ENCODE peak calls at places on chromosome 1, in five cellular contexts. M is adrenal gland, N is neural progenitor cell, B is psoas muscle, Y is IMR-90. P is an unnamed sample.

GRCh38 chr1:243432136-243432535 is 176.3 kb downstream of the SDCCAG8 start:
- DNase-seq in M (no peak), N (no peak), B (no peak), Y (no peak), P (no peak)

GRCh38 chr1:76425843-76426145 is 351.2 kb downstream of the ST6GALNAC3 start:
- DNase-seq in M (no peak), N (no peak), B (no peak), Y (peak), P (peak)

GRCh38 chr1:8203056-8203455 is 114.9 kb upstream of the SLC45A1 start:
- DNase-seq in M (no peak), N (no peak), B (peak), Y (peak), P (no peak)

GRCh38 chr1:40622936-40623629 is 42.4 kb downstream of the RIMS3 start:
- DNase-seq in M (no peak), N (no peak), B (no peak), Y (no peak), P (peak)

GRCh38 chr1:85911742-85912141 is 203.5 kb upstream of the ZNHIT6 start:
- DNase-seq in M (no peak), N (peak), B (no peak), Y (peak), P (peak)

GRCh38 chr1:217881607-217882332 is 250.6 kb downstream of the SPATA17 start:
- DNase-seq in M (no peak), N (peak), B (no peak), Y (no peak), P (peak)

GRCh38 chr1:2941907-2942306 is 79.4 kb upstream of the ACTRT2 start:
- DNase-seq in M (no peak), N (no peak), B (peak), Y (no peak), P (no peak)

GRCh38 chr1:1157914-1158710 is 15.6 kb upstream of the TTLL10 start:
- DNase-seq in M (peak), N (peak), B (peak), Y (no peak), P (no peak)

GRCh38 chr1:17436380-17437174 is 2.9 kb downstream of the RCC2 start:
- DNase-seq in M (no peak), N (peak), B (no peak), Y (no peak), P (no peak)
- H3K4me3 ChIP-seq in M (peak), N (peak), B (peak), Y (peak), P (peak)

GRCh38 chr1:180920193-180920592 is 7.5 kb downstream of the KIAA1614 start:
- DNase-seq in M (no peak), N (no peak), B (no peak), Y (no peak), P (no peak)

GRCh38 chr1:180921891-180922636 is 9.4 kb downstream of the KIAA1614 start:
- DNase-seq in M (no peak), N (no peak), B (no peak), Y (no peak), P (no peak)

GRCh38 chr1:180919183-180919700 is 6.5 kb downstream of the KIAA1614 start:
- DNase-seq in M (no peak), N (no peak), B (no peak), Y (no peak), P (no peak)

GRCh38 chr1:180921386-180921785 is 8.7 kb downstream of the KIAA1614 start:
- DNase-seq in M (no peak), N (no peak), B (no peak), Y (no peak), P (no peak)

DNA sequence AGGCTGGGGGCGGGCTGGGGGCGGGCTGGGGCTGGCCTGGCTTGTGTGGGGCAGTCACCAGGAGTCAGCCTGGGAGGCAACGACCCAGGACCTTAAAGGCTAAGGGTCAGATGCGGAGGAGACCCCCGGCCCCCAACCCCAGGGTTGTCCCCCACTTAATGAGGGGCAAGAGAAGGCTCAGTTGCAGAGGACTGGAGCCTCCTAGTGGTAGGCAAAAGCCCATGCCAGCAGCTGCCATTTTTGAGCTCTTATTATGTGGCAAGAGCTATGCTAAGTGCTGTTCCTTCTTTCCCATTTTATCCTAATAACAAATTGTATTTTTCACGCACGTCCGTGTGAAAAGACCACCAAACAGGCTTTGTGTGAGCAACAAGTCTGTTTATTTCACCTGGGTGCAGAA is 8.0 kb downstream of the KIAA1614 start:
- DNase-seq in M (no peak), N (no peak), B (no peak), Y (no peak), P (no peak)
- TF ChIP-seq CTCF in M (no peak), N (peak), B (no peak), Y (peak), P (no peak)

DNA sequence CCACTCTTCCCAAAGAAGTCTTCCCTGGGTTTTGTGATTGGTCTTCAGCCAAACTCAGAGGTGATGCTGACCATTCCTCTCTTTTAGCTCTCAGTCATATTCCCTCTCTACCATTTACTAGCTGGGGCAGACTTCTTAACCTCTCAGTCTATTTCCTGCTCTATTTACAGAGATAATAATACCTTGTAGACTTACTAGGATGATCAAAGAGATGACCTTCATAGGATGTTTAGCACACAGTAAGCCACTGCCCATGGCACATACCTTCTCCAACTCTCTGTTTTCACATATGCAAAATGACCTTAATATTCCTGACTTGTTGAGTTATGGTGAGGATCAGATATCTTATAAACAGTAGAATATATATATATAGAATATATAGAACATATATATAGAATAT is 106.2 kb upstream of the L1TD1 start:
- DNase-seq in M (no peak), N (no peak), B (no peak), Y (no peak), P (no peak)
- H3K4me3 ChIP-seq in M (no peak), N (no peak), B (no peak), Y (no peak), P (no peak)

DNA sequence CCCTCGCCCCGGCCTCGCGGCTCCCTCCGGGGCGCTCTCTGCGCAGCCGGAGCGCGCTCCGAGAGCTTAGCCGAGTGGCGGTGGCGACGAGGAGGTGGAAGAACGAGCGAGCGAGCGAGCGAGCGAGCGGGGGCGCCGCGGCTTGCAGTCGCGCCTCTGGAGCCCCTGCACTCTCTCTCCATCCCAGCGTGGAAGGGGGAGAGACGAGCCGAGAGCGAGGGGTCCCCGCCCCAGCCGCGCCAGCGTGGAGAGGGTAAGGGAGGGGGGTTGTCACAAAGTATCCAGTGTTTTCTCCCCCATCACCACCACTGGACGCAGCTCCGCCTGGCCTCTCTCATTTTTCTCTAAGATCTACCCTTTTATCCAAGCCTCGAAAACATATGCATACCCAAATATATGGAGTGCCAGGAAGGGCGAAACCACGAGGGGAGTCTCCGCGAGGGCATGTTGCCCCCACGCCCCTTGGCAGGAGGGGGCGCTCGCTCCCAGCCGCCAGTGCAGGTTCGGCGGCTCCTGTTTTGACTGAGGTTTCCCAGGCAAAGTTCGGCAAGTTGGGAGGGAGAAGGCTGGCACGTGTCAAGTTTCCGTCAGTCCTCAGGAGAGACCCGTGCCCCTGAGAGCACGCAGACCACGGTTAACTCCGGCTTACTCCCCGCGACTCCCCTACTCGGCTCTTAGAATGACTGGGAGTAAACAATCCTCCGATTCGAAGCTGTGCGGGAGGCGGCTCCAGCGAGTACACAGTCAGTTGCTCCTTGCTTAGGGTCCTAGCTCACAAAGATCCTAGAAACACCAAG is 569 bp upstream of the DAB1 start:
- DNase-seq in M (no peak), N (peak), B (peak), Y (peak), P (peak)
- TF ChIP-seq CTCF in M (no peak), N (peak), B (peak), Y (peak), P (peak)

GRCh38 chr1:56496158-56496557 is 83.2 kb downstream of the PLPP3 start:
- DNase-seq in M (no peak), N (no peak), B (no peak), Y (no peak), P (no peak)
- H3K4me3 ChIP-seq in M (no peak), N (no peak), B (no peak), Y (no peak), P (no peak)

GRCh38 chr1:14987829-14988603 is 165.5 kb upstream of the TMEM51 start:
- DNase-seq in M (no peak), N (no peak), B (peak), Y (no peak), P (no peak)

GRCh38 chr1:14980801-14981200 is 172.7 kb upstream of the TMEM51 start:
- DNase-seq in M (peak), N (peak), B (no peak), Y (peak), P (no peak)

GRCh38 chr1:14982029-14982428 is 171.5 kb upstream of the TMEM51 start:
- DNase-seq in M (no peak), N (no peak), B (no peak), Y (no peak), P (no peak)

GRCh38 chr1:14988636-14989035 is 164.9 kb upstream of the TMEM51 start:
- DNase-seq in M (no peak), N (no peak), B (no peak), Y (no peak), P (no peak)

DNA sequence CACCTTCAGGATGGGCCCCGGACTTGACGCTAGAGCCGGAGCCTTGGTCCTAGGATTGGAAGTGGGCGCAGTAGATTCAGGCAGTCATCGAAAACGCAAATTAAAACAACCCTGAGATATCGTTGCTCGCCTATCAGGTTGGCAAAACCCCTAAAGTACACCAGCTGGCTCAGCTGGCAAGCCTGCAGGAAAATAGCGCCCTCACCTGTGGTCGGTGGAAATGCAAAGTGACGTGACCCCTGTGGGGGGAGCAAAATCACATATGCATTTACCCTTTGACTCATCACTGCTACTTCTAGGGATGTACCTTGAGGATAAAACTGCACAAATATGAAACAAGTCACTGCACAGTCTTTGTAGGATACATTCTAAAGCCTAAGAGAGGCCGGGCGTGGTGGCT is 170.3 kb upstream of the TMEM51 start:
- DNase-seq in M (no peak), N (no peak), B (no peak), Y (no peak), P (no peak)
- TF ChIP-seq CTCF in M (no peak), N (peak), B (no peak), Y (no peak), P (no peak)

GRCh38 chr1:21308847-21309652 is 18.8 kb upstream of the ECE1 start:
- DNase-seq in M (peak), N (peak), B (no peak), Y (no peak), P (peak)
- H3K4me3 ChIP-seq in M (no peak), N (no peak), B (no peak), Y (no peak), P (no peak)

P was measured in epithelial cell of esophagus.